ENCODE peak calls at places on chromosomes 1 and 21, in six cellular contexts. V is DMS 273 treated with DMSO at 0.1 percent for 48 hours, B is hepatocyte, D is kidney, R is GM19239, F is fibroblast of the aortic adventitia. H is an unnamed sample.

GRCh38 chr1:30612666-30613065 is 110.7 kb downstream of the MATN1 start:
- DNase-seq in V (peak; percentile 3), B (no peak), D (no peak), R (no peak), F (no peak), H (no peak)

GRCh38 chr1:62906428-62906886 is 122.5 kb downstream of the ATG4C start:
- DNase-seq in V (no peak), B (peak; percentile 9), D (no peak), R (no peak), F (peak; percentile 9), H (no peak)

GRCh38 chr1:83815348-83815747 is 183.6 kb downstream of the TTLL7 start:
- DNase-seq in V (peak; percentile 86), B (peak; percentile 14), D (no peak), R (no peak), F (peak; percentile 57), H (no peak)

GRCh38 chr1:203182377-203182927 is 4.1 kb downstream of the CHI3L1 start:
- DNase-seq in V (no peak), B (no peak), D (no peak), R (no peak), F (no peak), H (no peak)

GRCh38 chr1:37123266-37123665 is 89.0 kb upstream of the GRIK3 start:
- DNase-seq in V (no peak), B (no peak), D (no peak), R (no peak), F (no peak), H (no peak)

GRCh38 chr1:100164226-100164625 is 13.8 kb downstream of the LRRC39 start:
- DNase-seq in V (no peak), B (no peak), D (no peak), R (no peak), F (peak; percentile 89), H (no peak)

GRCh38 chr1:10599194-10599861 is 124.6 kb downstream of the PEX14 start:
- DNase-seq in V (no peak), B (peak; percentile 71), D (no peak), R (no peak), F (peak; percentile 78), H (no peak)

GRCh38 chr1:209417761-209418160 is 165.8 kb upstream of the CAMK1G start:
- DNase-seq in V (no peak), B (no peak), D (no peak), R (no peak), F (no peak), H (no peak)

GRCh38 chr1:180720753-180721152 is 88.9 kb downstream of the XPR1 start:
- DNase-seq in V (no peak), B (no peak), D (no peak), R (no peak), F (peak; percentile 4), H (no peak)

GRCh38 chr1:6108937-6109636 is 63.4 kb downstream of the KCNAB2 start:
- DNase-seq in V (peak; percentile 59), B (no peak), D (peak; percentile 68), R (peak; percentile 82), F (peak; percentile 30), H (no peak)

GRCh38 chr1:42157667-42158066 is 4.5 kb downstream of the GUCA2B start:
- DNase-seq in V (no peak), B (no peak), D (no peak), R (no peak), F (no peak), H (no peak)

GRCh38 chr1:230790026-230790425 is 42.8 kb downstream of the CAPN9 start:
- DNase-seq in V (no peak), B (no peak), D (no peak), R (no peak), F (no peak), H (no peak)

GRCh38 chr1:198125995-198126758 is 30.6 kb upstream of the NEK7 start:
- DNase-seq in V (no peak), B (no peak), D (no peak), R (no peak), F (peak; percentile 73), H (no peak)

GRCh38 chr1:236395780-236396664 is 1.9 kb downstream of the EDARADD start:
- DNase-seq in V (no peak), B (no peak), D (no peak), R (no peak), F (no peak), H (no peak)

GRCh38 chr21:36499578-36500471 is 19.9 kb upstream of the CLDN14 start:
- DNase-seq in V (no peak), B (no peak), D (peak; percentile 86), R (no peak), F (peak; percentile 88), H (no peak)

GRCh38 chr1:184563308-184563707 is 176.5 kb downstream of the C1orf21 start:
- DNase-seq in V (no peak), B (peak; percentile 26), D (no peak), R (no peak), F (peak; percentile 69), H (peak; percentile 18)

GRCh38 chr1:125087247-125087646 is 3902.5 kb downstream of the SRGAP2C start:
- DNase-seq in V (no peak), B (no peak), D (peak; percentile 33), R (no peak), F (no peak), H (no peak)

GRCh38 chr1:225329041-225329440 is 98.8 kb downstream of the LBR start:
- DNase-seq in V (no peak), B (peak; percentile 7), D (no peak), R (no peak), F (no peak), H (no peak)

GRCh38 chr1:234369784-234370183 is 3.5 kb upstream of the COA6 start:
- DNase-seq in V (no peak), B (no peak), D (no peak), R (no peak), F (peak; percentile 37), H (no peak)

GRCh38 chr1:22639286-22639685 is 2.9 kb downstream of the C1QA start:
- DNase-seq in V (peak; percentile 25), B (peak; percentile 46), D (no peak), R (no peak), F (peak; percentile 5), H (no peak)

GRCh38 chr1:29719253-29719652 is 482.9 kb downstream of the PTPRU start:
- DNase-seq in V (no peak), B (no peak), D (no peak), R (no peak), F (peak; percentile 87), H (no peak)

GRCh38 chr1:177943999-177944672 is 25.7 kb downstream of the SEC16B start:
- DNase-seq in V (no peak), B (no peak), D (no peak), R (no peak), F (no peak), H (no peak)

GRCh38 chr1:245871881-245872280 is 635.2 kb downstream of the SMYD3 start:
- DNase-seq in V (no peak), B (no peak), D (no peak), R (no peak), F (no peak), H (no peak)

GRCh38 chr1:176206006-176206960 is 803 bp downstream of the COP1 start:
- DNase-seq in V (no peak), B (peak; percentile 67), D (no peak), R (no peak), F (peak; percentile 32), H (no peak)

GRCh38 chr1:6419803-6420593 is at the start of gene HES2:
- DNase-seq in V (no peak), B (peak; percentile 48), D (peak; percentile 77), R (no peak), F (no peak), H (no peak)

GRCh38 chr1:94859157-94859556 is 39.0 kb downstream of the SLC44A3 start:
- DNase-seq in V (no peak), B (no peak), D (no peak), R (no peak), F (no peak), H (no peak)

GRCh38 chr1:51623450-51623849 is 6.6 kb downstream of the OSBPL9 start:
- DNase-seq in V (no peak), B (no peak), D (no peak), R (no peak), F (no peak), H (no peak)

GRCh38 chr1:226627924-226628623 is 79.5 kb downstream of the STUM start:
- DNase-seq in V (no peak), B (no peak), D (peak; percentile 62), R (no peak), F (no peak), H (no peak)

GRCh38 chr1:155127672-155128468 is at the start of gene EFNA1:
- DNase-seq in V (no peak), B (peak; percentile 86), D (peak; percentile 92), R (no peak), F (peak; percentile 14), H (no peak)

GRCh38 chr1:209988706-209989105 is 50.7 kb downstream of the SYT14 start:
- DNase-seq in V (no peak), B (no peak), D (no peak), R (no peak), F (peak; percentile 13), H (no peak)

GRCh38 chr1:64245495-64245894 is 42.1 kb downstream of the UBE2U start:
- DNase-seq in V (no peak), B (peak; percentile 23), D (no peak), R (no peak), F (no peak), H (no peak)

GRCh38 chr1:175503538-175503937 is 239.9 kb downstream of the TNR start:
- DNase-seq in V (no peak), B (no peak), D (no peak), R (no peak), F (no peak), H (no peak)

GRCh38 chr1:196875935-196876334 is 11.9 kb upstream of the CFHR4 start:
- DNase-seq in V (no peak), B (no peak), D (no peak), R (no peak), F (no peak), H (no peak)

GRCh38 chr1:162219461-162219860 is 150.0 kb downstream of the NOS1AP start:
- DNase-seq in V (peak; percentile 44), B (no peak), D (no peak), R (no peak), F (no peak), H (no peak)

GRCh38 chr1:177632923-177633322 is 336.9 kb downstream of the SEC16B start:
- DNase-seq in V (no peak), B (no peak), D (no peak), R (no peak), F (peak; percentile 16), H (no peak)

H was measured in cerebellar nuclear complex.